ENCODE peak calls at places on chromosomes 7 and 10, in four cellular contexts. One of them, this sample, is unnamed.

GRCh38 chr7:98420966-98421612 is 20.2 kb upstream of the BAIAP2L1 start:
- DNase-seq in breast epithelium: peak; percentile 37
- DNase-seq in left lung: peak; percentile 91
- DNase-seq in progenitor cell of endocrine pancreas: peak; percentile 78
- DNase-seq in this sample: no peak

GRCh38 chr7:572668-573495 is 53.2 kb upstream of the PDGFA start:
- DNase-seq in breast epithelium: no peak
- DNase-seq in left lung: peak; percentile 75
- DNase-seq in progenitor cell of endocrine pancreas: no peak
- DNase-seq in this sample: no peak

GRCh38 chr7:7739718-7740355 is 21.4 kb upstream of the RPA3 start:
- DNase-seq in breast epithelium: no peak
- DNase-seq in left lung: no peak
- DNase-seq in progenitor cell of endocrine pancreas: no peak
- DNase-seq in this sample: no peak

GRCh38 chr10:110429301-110429700 is 68.4 kb upstream of the DUSP5 start:
- DNase-seq in breast epithelium: no peak
- DNase-seq in left lung: no peak
- DNase-seq in progenitor cell of endocrine pancreas: no peak
- DNase-seq in this sample: no peak

GRCh38 chr7:98000356-98000755 is 10.4 kb upstream of the OCM2 start:
- DNase-seq in breast epithelium: no peak
- DNase-seq in left lung: no peak
- DNase-seq in progenitor cell of endocrine pancreas: no peak
- DNase-seq in this sample: no peak

GRCh38 chr7:78279035-78279434 is 480.5 kb downstream of the PHTF2 start:
- DNase-seq in breast epithelium: no peak
- DNase-seq in left lung: no peak
- DNase-seq in progenitor cell of endocrine pancreas: no peak
- DNase-seq in this sample: no peak

GRCh38 chr10:60114765-60115586 is 208.6 kb upstream of the CCDC6 start:
- DNase-seq in breast epithelium: no peak
- DNase-seq in left lung: no peak
- DNase-seq in progenitor cell of endocrine pancreas: no peak
- DNase-seq in this sample: peak; percentile 43

GRCh38 chr7:141954334-141954733 is 7.6 kb upstream of the CLEC5A start:
- DNase-seq in breast epithelium: no peak
- DNase-seq in left lung: no peak
- DNase-seq in progenitor cell of endocrine pancreas: no peak
- DNase-seq in this sample: no peak

GRCh38 chr7:36730046-36730445 is 5.8 kb upstream of the AOAH start:
- DNase-seq in breast epithelium: no peak
- DNase-seq in left lung: no peak
- DNase-seq in progenitor cell of endocrine pancreas: no peak
- DNase-seq in this sample: no peak

GRCh38 chr10:62851449-62851848 is 35.3 kb upstream of the EGR2 start:
- DNase-seq in breast epithelium: no peak
- DNase-seq in left lung: no peak
- DNase-seq in progenitor cell of endocrine pancreas: no peak
- DNase-seq in this sample: no peak
- TF ChIP-seq CTCF in breast epithelium: no peak
- TF ChIP-seq CTCF in left lung: peak; percentile 24
- TF ChIP-seq CTCF in progenitor cell of endocrine pancreas: peak; percentile 26
- TF ChIP-seq CTCF in this sample: peak; percentile 27

GRCh38 chr7:71718563-71718962 is 586.6 kb downstream of the GALNT17 start:
- DNase-seq in breast epithelium: no peak
- DNase-seq in left lung: no peak
- DNase-seq in progenitor cell of endocrine pancreas: no peak
- DNase-seq in this sample: no peak
- TF ChIP-seq CTCF in breast epithelium: no peak
- TF ChIP-seq CTCF in left lung: no peak
- TF ChIP-seq CTCF in progenitor cell of endocrine pancreas: no peak
- TF ChIP-seq CTCF in this sample: no peak

GRCh38 chr7:130939285-130940095 is 205.5 kb upstream of the KLF14 start:
- DNase-seq in breast epithelium: no peak
- DNase-seq in left lung: no peak
- DNase-seq in progenitor cell of endocrine pancreas: no peak
- DNase-seq in this sample: no peak
- TF ChIP-seq CTCF in breast epithelium: no peak
- TF ChIP-seq CTCF in left lung: no peak
- TF ChIP-seq CTCF in progenitor cell of endocrine pancreas: no peak
- TF ChIP-seq CTCF in this sample: no peak

DNA sequence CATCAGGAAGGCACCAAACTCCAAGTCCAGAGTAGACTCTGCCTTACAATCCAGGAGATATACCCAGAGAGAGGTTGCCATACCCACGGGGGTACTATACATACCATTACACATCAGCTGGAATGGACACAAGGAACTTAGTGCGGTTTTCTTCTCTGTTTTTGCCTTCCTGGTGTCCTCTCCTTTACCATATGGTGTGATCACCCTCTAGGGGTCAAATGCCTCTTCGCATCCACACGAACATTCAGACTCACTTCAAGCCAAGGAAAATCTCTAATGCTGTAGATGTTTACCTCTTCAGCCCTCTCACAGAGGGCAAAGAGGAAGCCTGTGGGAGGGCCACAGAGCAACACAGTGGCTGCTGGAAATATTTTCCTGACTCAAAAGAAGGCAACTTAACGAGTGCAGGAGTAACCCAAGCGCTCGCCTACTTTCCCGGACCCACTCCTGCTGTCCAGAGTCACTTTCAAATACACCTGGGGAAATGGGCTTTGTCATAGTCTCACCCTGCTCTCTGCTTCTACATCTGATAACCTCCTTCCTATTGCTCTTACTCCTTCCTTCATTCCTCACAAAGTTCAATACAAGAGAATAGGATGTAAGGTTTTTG is 220.7 kb downstream of the C7orf25 start:
- DNase-seq in breast epithelium: no peak
- DNase-seq in left lung: no peak
- DNase-seq in progenitor cell of endocrine pancreas: no peak
- DNase-seq in this sample: peak; percentile 7
- TF ChIP-seq CTCF in breast epithelium: peak; percentile 61
- TF ChIP-seq CTCF in left lung: peak; percentile 49
- TF ChIP-seq CTCF in progenitor cell of endocrine pancreas: peak; percentile 73
- TF ChIP-seq CTCF in this sample: peak; percentile 67

DNA sequence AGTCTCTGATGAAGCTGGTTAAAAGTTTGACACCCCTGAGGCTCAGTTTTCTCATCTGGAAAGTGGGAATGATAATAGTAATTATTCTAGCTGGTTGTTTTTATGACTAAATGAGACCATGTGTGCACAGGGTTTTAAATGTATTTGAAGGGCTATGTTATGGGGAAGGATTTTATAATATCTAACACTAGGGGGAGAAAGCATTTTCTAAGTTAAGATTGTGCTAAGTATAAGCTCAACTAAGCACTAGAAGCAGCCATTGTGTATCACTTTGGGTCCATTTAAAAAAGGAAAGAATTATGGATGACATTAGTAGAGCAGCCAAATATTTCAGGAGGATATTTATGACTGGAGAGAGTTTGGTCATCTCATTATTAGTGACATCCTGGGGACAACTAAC is 49.5 kb upstream of the CREB5 start:
- DNase-seq in breast epithelium: no peak
- DNase-seq in left lung: no peak
- DNase-seq in progenitor cell of endocrine pancreas: no peak
- DNase-seq in this sample: no peak
- TF ChIP-seq CTCF in breast epithelium: no peak
- TF ChIP-seq CTCF in left lung: no peak
- TF ChIP-seq CTCF in progenitor cell of endocrine pancreas: peak; percentile 10
- TF ChIP-seq CTCF in this sample: peak; percentile 17

GRCh38 chr7:150464962-150465361 is 14.5 kb downstream of the GIMAP8 start:
- DNase-seq in breast epithelium: no peak
- DNase-seq in left lung: no peak
- DNase-seq in progenitor cell of endocrine pancreas: no peak
- DNase-seq in this sample: no peak
- TF ChIP-seq CTCF in breast epithelium: no peak
- TF ChIP-seq CTCF in left lung: no peak
- TF ChIP-seq CTCF in progenitor cell of endocrine pancreas: no peak
- TF ChIP-seq CTCF in this sample: no peak

GRCh38 chr10:31467791-31468535 is 148.9 kb downstream of the ZEB1 start:
- DNase-seq in breast epithelium: no peak
- DNase-seq in left lung: no peak
- DNase-seq in progenitor cell of endocrine pancreas: no peak
- DNase-seq in this sample: no peak
- TF ChIP-seq CTCF in breast epithelium: no peak
- TF ChIP-seq CTCF in left lung: peak; percentile 40
- TF ChIP-seq CTCF in progenitor cell of endocrine pancreas: peak; percentile 56
- TF ChIP-seq CTCF in this sample: peak; percentile 33